ENCODE peak calls at places on chromosomes 13 and 19, in eight cellular contexts. One of them, this sample, is unnamed.

GRCh38 chr13:98143601-98144500 is 957 bp downstream of the FARP1 start:
- DNase-seq in MM.1S: peak; percentile 9
- DNase-seq in kidney epithelial cell: no peak
- DNase-seq in neural crest cell: peak; percentile 18
- DNase-seq in activated T-cell treated with anti-CD3 and anti-CD28 coated beads, Interleukin-2, amount 50 U/mL, for 48 hours: no peak
- DNase-seq in nephron progenitor cell: peak; percentile 46
- DNase-seq in left colon: no peak
- DNase-seq in heart right ventricle: peak; percentile 45
- DNase-seq in this sample: peak; percentile 23

GRCh38 chr13:32735859-32736258 is 149.6 kb downstream of the PDS5B start:
- DNase-seq in heart right ventricle: no peak
- DNase-seq in neural crest cell: no peak
- DNase-seq in activated T-cell treated with anti-CD3 and anti-CD28 coated beads, Interleukin-2, amount 50 U/mL, for 48 hours: no peak
- DNase-seq in left colon: no peak
- DNase-seq in kidney epithelial cell: no peak
- DNase-seq in MM.1S: no peak
- DNase-seq in nephron progenitor cell: no peak
- DNase-seq in this sample: no peak

GRCh38 chr13:33730147-33730546 is 87.8 kb upstream of the RFC3 start:
- DNase-seq in left colon: no peak
- DNase-seq in nephron progenitor cell: no peak
- DNase-seq in MM.1S: no peak
- DNase-seq in kidney epithelial cell: no peak
- DNase-seq in heart right ventricle: no peak
- DNase-seq in neural crest cell: no peak
- DNase-seq in activated T-cell treated with anti-CD3 and anti-CD28 coated beads, Interleukin-2, amount 50 U/mL, for 48 hours: no peak
- DNase-seq in this sample: no peak

GRCh38 chr19:609001-609340 is 19.3 kb downstream of the HCN2 start:
- DNase-seq in kidney epithelial cell: no peak
- DNase-seq in activated T-cell treated with anti-CD3 and anti-CD28 coated beads, Interleukin-2, amount 50 U/mL, for 48 hours: no peak
- DNase-seq in left colon: peak; percentile 40
- DNase-seq in nephron progenitor cell: no peak
- DNase-seq in neural crest cell: no peak
- DNase-seq in MM.1S: no peak
- DNase-seq in heart right ventricle: peak; percentile 62
- DNase-seq in this sample: peak; percentile 57

GRCh38 chr19:38047641-38048040 is 140.6 kb downstream of the SIPA1L3 start:
- DNase-seq in heart right ventricle: no peak
- DNase-seq in activated T-cell treated with anti-CD3 and anti-CD28 coated beads, Interleukin-2, amount 50 U/mL, for 48 hours: no peak
- DNase-seq in MM.1S: no peak
- DNase-seq in left colon: no peak
- DNase-seq in kidney epithelial cell: no peak
- DNase-seq in neural crest cell: no peak
- DNase-seq in nephron progenitor cell: no peak
- DNase-seq in this sample: no peak

GRCh38 chr13:70183041-70183440 is 74.8 kb upstream of the KLHL1 start:
- DNase-seq in activated T-cell treated with anti-CD3 and anti-CD28 coated beads, Interleukin-2, amount 50 U/mL, for 48 hours: no peak
- DNase-seq in nephron progenitor cell: no peak
- DNase-seq in MM.1S: no peak
- DNase-seq in kidney epithelial cell: peak; percentile 39
- DNase-seq in neural crest cell: no peak
- DNase-seq in left colon: no peak
- DNase-seq in heart right ventricle: no peak
- DNase-seq in this sample: no peak

GRCh38 chr19:52600639-52601024 is 30.5 kb downstream of the ZNF701 start:
- DNase-seq in heart right ventricle: peak; percentile 36
- DNase-seq in activated T-cell treated with anti-CD3 and anti-CD28 coated beads, Interleukin-2, amount 50 U/mL, for 48 hours: no peak
- DNase-seq in nephron progenitor cell: no peak
- DNase-seq in MM.1S: no peak
- DNase-seq in kidney epithelial cell: no peak
- DNase-seq in neural crest cell: no peak
- DNase-seq in left colon: peak; percentile 80
- DNase-seq in this sample: peak; percentile 77

GRCh38 chr19:16522559-16523377 is 19.5 kb downstream of the CHERP start:
- DNase-seq in kidney epithelial cell: no peak
- DNase-seq in heart right ventricle: no peak
- DNase-seq in activated T-cell treated with anti-CD3 and anti-CD28 coated beads, Interleukin-2, amount 50 U/mL, for 48 hours: no peak
- DNase-seq in neural crest cell: no peak
- DNase-seq in nephron progenitor cell: no peak
- DNase-seq in left colon: no peak
- DNase-seq in MM.1S: no peak
- DNase-seq in this sample: no peak

GRCh38 chr13:71879129-71879535 is 12.1 kb upstream of the DACH1 start:
- DNase-seq in activated T-cell treated with anti-CD3 and anti-CD28 coated beads, Interleukin-2, amount 50 U/mL, for 48 hours: no peak
- DNase-seq in neural crest cell: no peak
- DNase-seq in left colon: no peak
- DNase-seq in heart right ventricle: no peak
- DNase-seq in MM.1S: peak; percentile 59
- DNase-seq in kidney epithelial cell: no peak
- DNase-seq in nephron progenitor cell: peak; percentile 18
- DNase-seq in this sample: no peak

GRCh38 chr13:113758651-113759524 is at the start of gene TMEM255B:
- DNase-seq in neural crest cell: peak; percentile 73
- DNase-seq in left colon: peak; percentile 79
- DNase-seq in activated T-cell treated with anti-CD3 and anti-CD28 coated beads, Interleukin-2, amount 50 U/mL, for 48 hours: peak; percentile 86
- DNase-seq in MM.1S: peak; percentile 62
- DNase-seq in heart right ventricle: peak; percentile 90
- DNase-seq in nephron progenitor cell: peak; percentile 90
- DNase-seq in kidney epithelial cell: no peak
- DNase-seq in this sample: peak; percentile 88

GRCh38 chr13:52001120-52001731 is 10.0 kb downstream of the ATP7B start:
- DNase-seq in left colon: no peak
- DNase-seq in MM.1S: peak; percentile 16
- DNase-seq in kidney epithelial cell: peak; percentile 29
- DNase-seq in nephron progenitor cell: no peak
- DNase-seq in heart right ventricle: no peak
- DNase-seq in activated T-cell treated with anti-CD3 and anti-CD28 coated beads, Interleukin-2, amount 50 U/mL, for 48 hours: no peak
- DNase-seq in neural crest cell: no peak
- DNase-seq in this sample: no peak

GRCh38 chr19:1370579-1371361 is 12.9 kb upstream of the NDUFS7 start:
- DNase-seq in nephron progenitor cell: peak; percentile 62
- DNase-seq in left colon: no peak
- DNase-seq in kidney epithelial cell: no peak
- DNase-seq in activated T-cell treated with anti-CD3 and anti-CD28 coated beads, Interleukin-2, amount 50 U/mL, for 48 hours: no peak
- DNase-seq in heart right ventricle: no peak
- DNase-seq in MM.1S: no peak
- DNase-seq in neural crest cell: no peak
- DNase-seq in this sample: no peak

GRCh38 chr13:105572401-105572800 is 963.1 kb downstream of the EFNB2 start:
- DNase-seq in nephron progenitor cell: no peak
- DNase-seq in kidney epithelial cell: no peak
- DNase-seq in neural crest cell: no peak
- DNase-seq in left colon: no peak
- DNase-seq in MM.1S: no peak
- DNase-seq in activated T-cell treated with anti-CD3 and anti-CD28 coated beads, Interleukin-2, amount 50 U/mL, for 48 hours: no peak
- DNase-seq in heart right ventricle: no peak
- DNase-seq in this sample: no peak

GRCh38 chr19:12749938-12750521 is 1.6 kb upstream of the BEST2 start:
- DNase-seq in neural crest cell: no peak
- DNase-seq in MM.1S: no peak
- DNase-seq in kidney epithelial cell: no peak
- DNase-seq in heart right ventricle: no peak
- DNase-seq in left colon: peak; percentile 77
- DNase-seq in nephron progenitor cell: no peak
- DNase-seq in activated T-cell treated with anti-CD3 and anti-CD28 coated beads, Interleukin-2, amount 50 U/mL, for 48 hours: no peak
- DNase-seq in this sample: peak; percentile 69

GRCh38 chr19:31938675-31939074 is 406.7 kb upstream of the ZNF507 start:
- DNase-seq in MM.1S: no peak
- DNase-seq in nephron progenitor cell: no peak
- DNase-seq in neural crest cell: no peak
- DNase-seq in kidney epithelial cell: peak; percentile 37
- DNase-seq in activated T-cell treated with anti-CD3 and anti-CD28 coated beads, Interleukin-2, amount 50 U/mL, for 48 hours: no peak
- DNase-seq in heart right ventricle: no peak
- DNase-seq in left colon: no peak
- DNase-seq in this sample: no peak

GRCh38 chr19:49551531-49551930 is 23.7 kb downstream of the RCN3 start:
- DNase-seq in kidney epithelial cell: no peak
- DNase-seq in MM.1S: no peak
- DNase-seq in nephron progenitor cell: no peak
- DNase-seq in heart right ventricle: no peak
- DNase-seq in left colon: no peak
- DNase-seq in activated T-cell treated with anti-CD3 and anti-CD28 coated beads, Interleukin-2, amount 50 U/mL, for 48 hours: no peak
- DNase-seq in neural crest cell: no peak
- DNase-seq in this sample: no peak

GRCh38 chr19:33532859-33533455 is 11.4 kb upstream of the PEPD start:
- DNase-seq in MM.1S: no peak
- DNase-seq in nephron progenitor cell: peak; percentile 18
- DNase-seq in kidney epithelial cell: no peak
- DNase-seq in neural crest cell: no peak
- DNase-seq in left colon: no peak
- DNase-seq in activated T-cell treated with anti-CD3 and anti-CD28 coated beads, Interleukin-2, amount 50 U/mL, for 48 hours: no peak
- DNase-seq in heart right ventricle: no peak
- DNase-seq in this sample: no peak

GRCh38 chr19:49113762-49114629 is at the start of gene LIN7B:
- DNase-seq in MM.1S: peak; percentile 76
- DNase-seq in neural crest cell: peak; percentile 69
- DNase-seq in heart right ventricle: peak; percentile 77
- DNase-seq in left colon: peak; percentile 47
- DNase-seq in nephron progenitor cell: peak; percentile 81
- DNase-seq in activated T-cell treated with anti-CD3 and anti-CD28 coated beads, Interleukin-2, amount 50 U/mL, for 48 hours: peak; percentile 83
- DNase-seq in kidney epithelial cell: no peak
- DNase-seq in this sample: peak; percentile 74

GRCh38 chr13:109309625-109310363 is 476.6 kb downstream of the IRS2 start:
- DNase-seq in MM.1S: no peak
- DNase-seq in heart right ventricle: no peak
- DNase-seq in left colon: no peak
- DNase-seq in activated T-cell treated with anti-CD3 and anti-CD28 coated beads, Interleukin-2, amount 50 U/mL, for 48 hours: no peak
- DNase-seq in kidney epithelial cell: no peak
- DNase-seq in neural crest cell: no peak
- DNase-seq in nephron progenitor cell: no peak
- DNase-seq in this sample: no peak

GRCh38 chr13:82681535-82681934 is 1200.7 kb downstream of the SLITRK1 start:
- DNase-seq in nephron progenitor cell: no peak
- DNase-seq in activated T-cell treated with anti-CD3 and anti-CD28 coated beads, Interleukin-2, amount 50 U/mL, for 48 hours: no peak
- DNase-seq in MM.1S: no peak
- DNase-seq in neural crest cell: no peak
- DNase-seq in kidney epithelial cell: no peak
- DNase-seq in left colon: no peak
- DNase-seq in heart right ventricle: no peak
- DNase-seq in this sample: no peak

GRCh38 chr19:23777216-23777615 is 18.5 kb upstream of the ZNF681 start:
- DNase-seq in left colon: no peak
- DNase-seq in heart right ventricle: no peak
- DNase-seq in activated T-cell treated with anti-CD3 and anti-CD28 coated beads, Interleukin-2, amount 50 U/mL, for 48 hours: no peak
- DNase-seq in MM.1S: no peak
- DNase-seq in nephron progenitor cell: no peak
- DNase-seq in neural crest cell: no peak
- DNase-seq in kidney epithelial cell: no peak
- DNase-seq in this sample: peak; percentile 31

This sample was measured in transverse colon.